ENCODE peak calls at places on chromosome 4, in eight cellular contexts. S, J, H, M, P, L, D and O are unnamed samples. For H3K4me1, the result is how much of the 10 kb centered on the place peaks cover.

GRCh38 chr4:178316211-178316610 is 874.0 kb upstream of the AGA start:
- DNase-seq in S (no peak), P (no peak), D (no peak), H (no peak), L (no peak), J (no peak), M (no peak), O (no peak)

GRCh38 chr4:11297201-11297600 is 131.5 kb downstream of the HS3ST1 start:
- DNase-seq in L (no peak), H (no peak), S (no peak), J (no peak), D (no peak), P (no peak), M (peak), O (no peak)

GRCh38 chr4:73573794-73574528 is 46.3 kb downstream of the RASSF6 start:
- DNase-seq in H (peak), M (peak), S (peak), D (no peak), L (no peak), P (peak), J (peak), O (peak)

GRCh38 chr4:47122592-47123291 is 91.4 kb downstream of the GABRB1 start:
- DNase-seq in L (peak), D (no peak), J (peak), M (peak), P (peak), S (peak), H (no peak), O (peak)

GRCh38 chr4:139576219-139576618 is 20.2 kb upstream of the SETD7 start:
- DNase-seq in M (no peak), L (no peak), D (no peak), S (no peak), P (no peak), J (no peak), H (no peak), O (no peak)

GRCh38 chr4:110637408-110638131 is 14.7 kb upstream of the PITX2 start:
- DNase-seq in L (no peak), D (no peak), M (no peak), S (peak), H (no peak), P (no peak), J (no peak), O (no peak)

GRCh38 chr4:163191999-163192398 is 25.3 kb upstream of the NAF1 start:
- DNase-seq in M (peak), L (no peak), P (no peak), J (no peak), S (no peak), D (no peak), H (no peak), O (no peak)

GRCh38 chr4:48779095-48779997 is 733 bp downstream of the FRYL start:
- DNase-seq in M (no peak), S (peak), D (peak), P (no peak), L (peak), J (peak), H (peak), O (peak)

GRCh38 chr4:42151568-42152506 is 618 bp downstream of the BEND4 start:
- DNase-seq in L (no peak), H (no peak), P (no peak), S (peak), M (no peak), J (peak), D (no peak), O (no peak)

GRCh38 chr4:36771411-36772153 is 473.0 kb upstream of the NWD2 start:
- DNase-seq in P (no peak), M (peak), D (no peak), H (no peak), S (no peak), J (no peak), L (no peak), O (no peak)

GRCh38 chr4:147288512-147288911 is 192.4 kb upstream of the EDNRA start:
- DNase-seq in J (no peak), L (no peak), D (no peak), S (no peak), P (no peak), H (no peak), M (no peak), O (no peak)
- H3K4me1 ChIP-seq in J (under half), L (under half), D (under half), S (under half), P (under half), H (under half), M (under half), O (under half)

DNA sequence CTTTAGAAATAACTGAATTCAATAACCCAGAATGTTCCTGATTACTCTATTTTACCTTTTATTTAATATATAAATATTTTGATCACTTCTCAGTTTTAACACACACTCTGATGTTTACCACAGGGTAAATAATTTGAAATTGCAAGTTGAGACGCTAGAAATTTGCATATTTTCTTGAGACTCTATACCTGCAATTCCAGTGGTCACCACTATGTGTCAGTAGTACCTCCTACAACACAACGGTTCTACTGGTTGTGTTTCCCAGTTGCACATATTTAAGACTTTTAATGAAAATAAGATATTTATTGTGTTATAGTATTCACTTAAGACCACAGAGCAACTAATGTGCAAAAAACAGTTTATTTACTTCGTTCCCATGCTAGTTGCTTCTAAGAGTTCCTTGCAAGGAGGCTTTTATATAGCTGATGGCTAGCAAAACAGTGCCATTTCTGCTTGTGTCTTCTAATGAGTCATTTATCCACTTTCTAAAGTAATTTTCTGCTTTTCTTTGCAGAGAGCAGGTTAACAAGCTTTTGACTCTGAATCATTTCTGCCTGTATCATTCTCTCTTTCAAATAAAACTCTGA is 98.9 kb upstream of the PDLIM3 start:
- DNase-seq in S (no peak), P (no peak), L (no peak), J (no peak), D (no peak), H (no peak), M (peak), O (no peak)
- TF ChIP-seq CTCF in S (peak), P (peak), L (peak), J (peak), D (peak), H (no peak), M (peak), O (peak)

DNA sequence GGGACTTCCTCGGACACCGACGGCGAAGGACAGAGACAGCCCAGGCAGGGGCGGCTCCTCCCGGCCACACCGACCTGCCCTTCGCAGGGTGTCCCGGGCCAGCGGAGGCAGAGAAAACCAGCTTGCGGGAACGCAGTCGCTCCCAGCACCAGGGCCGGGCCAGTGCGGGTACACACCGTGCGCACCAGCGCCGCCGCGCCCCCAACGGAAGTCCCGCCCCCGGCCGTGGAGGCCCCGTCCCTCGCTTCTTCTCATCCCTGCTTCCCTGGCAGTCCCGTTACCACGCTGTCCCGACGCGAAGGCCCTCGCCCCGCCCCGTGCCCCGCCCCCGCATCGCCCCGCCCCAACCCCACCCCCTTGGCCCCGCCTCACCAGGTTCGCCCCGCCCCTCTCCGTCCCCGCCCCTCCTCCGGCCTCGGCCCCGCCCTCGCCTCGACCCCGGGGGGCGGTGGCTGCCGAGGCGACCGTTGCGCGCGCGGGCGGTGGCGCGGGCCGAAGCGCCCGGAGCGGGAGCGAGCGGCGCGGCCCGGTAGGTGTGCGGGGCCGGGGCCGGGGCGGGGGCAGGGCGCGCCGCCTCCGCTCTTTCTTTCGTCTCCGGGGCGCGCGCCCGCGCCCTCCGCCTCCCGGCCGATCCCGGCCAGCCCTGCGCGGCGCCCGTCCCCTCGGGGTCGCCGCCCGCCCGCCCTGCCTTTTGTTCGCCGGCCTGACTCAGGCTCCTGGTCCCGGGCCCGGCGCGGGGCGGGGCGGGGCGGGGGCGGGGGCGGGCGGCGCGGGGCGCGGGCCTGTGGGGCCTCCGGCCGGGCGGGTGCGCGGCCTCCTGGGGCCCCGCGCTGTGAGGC is at the start of gene RGS12:
- DNase-seq in J (peak), P (peak), H (peak), L (peak), M (peak), D (peak), S (peak), O (peak)
- TF ChIP-seq POLR2A in J (no peak), P (peak), H (peak), L (peak), M (peak), D (peak), S (no peak), O (peak)

DNA sequence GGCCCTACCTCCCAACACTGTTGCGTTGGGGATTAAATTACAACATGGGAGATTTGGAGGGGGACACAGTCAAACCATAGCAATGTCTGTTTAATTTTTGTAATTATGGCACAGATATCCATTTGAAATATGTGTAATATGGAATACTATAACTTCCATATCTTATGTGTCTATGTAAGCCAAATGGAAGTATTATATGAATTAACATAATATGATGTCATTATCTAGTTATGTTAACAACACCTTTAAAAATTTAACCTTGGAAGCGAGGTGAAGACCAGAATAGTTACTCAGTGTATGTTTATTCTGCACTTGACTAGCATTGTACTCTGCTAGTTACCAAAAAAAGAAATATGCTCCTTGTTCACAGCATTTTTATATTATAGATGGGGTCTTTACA is 4.3 kb downstream of the SMARCA5 start:
- DNase-seq in H (no peak), M (no peak), J (no peak), S (no peak), D (no peak), P (no peak), L (no peak), O (no peak)
- H3K4me1 ChIP-seq in H (under half), M (under half), J (half or more), S (under half), D (under half), P (under half), L (under half), O (under half)

GRCh38 chr4:69156913-69157312 is 57.6 kb downstream of the UGT2B11 start:
- DNase-seq in L (no peak), P (no peak), D (no peak), H (no peak), M (peak), J (no peak), S (peak), O (no peak)
- TF ChIP-seq CTCF in L (no peak), P (peak), D (peak), H (no peak), M (no peak), J (no peak), S (peak), O (no peak)

DNA sequence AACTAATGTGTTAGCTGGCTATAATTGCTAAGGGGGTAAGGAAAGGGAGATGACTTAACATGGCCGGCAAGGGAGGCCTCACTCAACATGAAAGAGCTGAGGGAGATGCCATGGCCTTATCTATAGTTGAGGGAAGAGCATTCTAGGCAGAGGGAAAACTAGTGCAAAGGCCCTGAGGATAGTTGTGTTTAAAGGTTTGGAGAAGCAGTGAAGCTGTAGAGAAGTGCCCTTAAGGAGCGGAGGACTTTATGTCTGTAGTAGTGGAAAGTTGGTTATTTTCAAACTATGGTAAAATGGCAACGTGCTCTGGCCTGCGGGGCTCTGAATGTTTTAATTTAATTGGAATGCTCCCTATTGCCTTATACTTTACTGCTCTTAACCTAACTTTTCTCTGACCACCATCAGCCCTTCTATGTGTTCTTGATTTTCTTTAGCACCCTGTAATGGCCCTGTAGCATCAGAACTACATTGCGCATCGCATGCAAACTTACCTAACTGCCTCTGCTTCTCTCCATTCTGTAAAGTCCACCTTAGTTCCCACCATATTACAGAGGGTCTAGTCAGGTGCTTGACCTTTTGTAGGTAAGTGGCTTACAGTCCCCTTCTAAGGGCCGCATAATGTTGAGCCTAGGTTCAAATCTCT is 35.8 kb downstream of the ERVMER34-1 start:
- DNase-seq in M (no peak), D (no peak), P (no peak), S (no peak), L (no peak), J (no peak), H (no peak), O (no peak)
- TF ChIP-seq POLR2A in M (no peak), D (no peak), P (peak), S (no peak), L (no peak), J (no peak), H (no peak), O (no peak)